ENCODE peak calls at places on chromosomes 5 and 9, in nine cellular contexts. S, J, R, A, Y, L, E, B and G are unnamed samples.

GRCh38 chr5:132557425-132557805 is 638 bp downstream of the RAD50 start:
- DNase-seq in R (peak), L (no peak), J (peak), B (peak), S (peak), E (peak), Y (peak), A (peak), G (no peak)

GRCh38 chr5:111726986-111727385 is 30.0 kb downstream of the NREP start:
- DNase-seq in B (no peak), E (no peak), L (no peak), Y (no peak), A (no peak), J (no peak), R (no peak), S (no peak), G (no peak)

GRCh38 chr5:174235226-174235992 is 189.9 kb downstream of the NSG2 start:
- DNase-seq in B (no peak), Y (no peak), L (no peak), S (no peak), J (no peak), A (no peak), R (no peak), E (no peak), G (no peak)

GRCh38 chr9:12784461-12785250 is 9.8 kb downstream of the LURAP1L start:
- DNase-seq in L (no peak), A (no peak), E (no peak), B (peak), J (peak), S (peak), Y (peak), R (peak), G (no peak)

GRCh38 chr9:136726631-136727191 is 14.3 kb downstream of the DIPK1B start:
- DNase-seq in J (no peak), L (no peak), E (peak), R (no peak), Y (no peak), A (peak), B (peak), S (peak), G (no peak)

GRCh38 chr9:134607971-134608370 is 33.6 kb upstream of the COL5A1 start:
- DNase-seq in J (peak), E (no peak), A (no peak), B (no peak), R (no peak), Y (peak), S (no peak), L (no peak), G (no peak)

GRCh38 chr5:15993334-15993733 is 186.3 kb downstream of the MARCHF11 start:
- DNase-seq in R (no peak), E (no peak), B (peak), S (no peak), A (no peak), Y (no peak), L (no peak), J (no peak), G (no peak)

GRCh38 chr5:148740966-148741742 is 85.3 kb upstream of the ADRB2 start:
- DNase-seq in J (no peak), Y (no peak), E (no peak), A (no peak), L (no peak), B (peak), S (no peak), R (no peak), G (no peak)

GRCh38 chr5:8184455-8185063 is 315.6 kb downstream of the MTRR start:
- DNase-seq in Y (peak), L (no peak), S (peak), J (peak), A (no peak), B (peak), R (no peak), E (no peak), G (no peak)

GRCh38 chr9:134375430-134376385 is 49.5 kb downstream of the RXRA start:
- DNase-seq in Y (no peak), R (no peak), S (peak), E (no peak), A (no peak), L (peak), J (peak), B (peak), G (no peak)

GRCh38 chr5:38546691-38547146 is 9.7 kb downstream of the LIFR start:
- DNase-seq in L (no peak), S (no peak), A (no peak), Y (no peak), E (no peak), B (no peak), J (no peak), R (no peak), G (no peak)

GRCh38 chr5:154276932-154277331 is 86.4 kb downstream of the GALNT10 start:
- DNase-seq in Y (no peak), L (peak), R (peak), B (peak), A (no peak), J (peak), E (no peak), S (no peak), G (peak)

GRCh38 chr9:136644343-136644592 is 18.4 kb upstream of the EGFL7 start:
- DNase-seq in E (no peak), J (peak), Y (peak), S (peak), L (no peak), R (peak), B (peak), A (no peak), G (no peak)

GRCh38 chr9:127897194-127897692 is 2.2 kb downstream of the ST6GALNAC6 start:
- DNase-seq in A (peak), J (peak), S (peak), L (peak), R (peak), Y (peak), B (peak), E (no peak), G (no peak)

GRCh38 chr5:139810341-139811075 is 14.9 kb downstream of the PSD2 start:
- DNase-seq in J (no peak), E (no peak), A (peak), S (no peak), R (no peak), L (no peak), B (no peak), Y (no peak), G (no peak)

GRCh38 chr9:109963079-109963478 is 183.1 kb downstream of the PALM2AKAP2 start:
- DNase-seq in B (no peak), L (no peak), A (no peak), J (no peak), R (no peak), Y (no peak), S (no peak), E (no peak), G (no peak)

GRCh38 chr5:62208218-62208852 is 97.7 kb upstream of the KIF2A start:
- DNase-seq in S (no peak), E (no peak), J (no peak), A (no peak), L (no peak), R (no peak), B (peak), Y (no peak), G (no peak)

GRCh38 chr5:137448868-137449267 is 50.3 kb downstream of the SPOCK1 start:
- DNase-seq in Y (no peak), L (no peak), E (no peak), J (no peak), R (no peak), S (no peak), B (no peak), A (no peak), G (no peak)

GRCh38 chr9:136923881-136924280 is 20.7 kb downstream of the FBXW5 start:
- DNase-seq in A (no peak), Y (no peak), J (no peak), E (no peak), L (no peak), B (no peak), R (no peak), S (no peak), G (no peak)

GRCh38 chr5:97388794-97389193 is 205.7 kb upstream of the RIOK2 start:
- DNase-seq in B (no peak), S (no peak), R (no peak), J (no peak), L (no peak), Y (no peak), E (no peak), A (no peak), G (no peak)

GRCh38 chr9:126612329-126612812 is 1.4 kb upstream of the LMX1B start:
- DNase-seq in S (no peak), R (no peak), A (peak), Y (no peak), J (no peak), E (no peak), L (no peak), B (no peak), G (no peak)

GRCh38 chr9:114588671-114589526 is 1.3 kb downstream of the ATP6V1G1 start:
- DNase-seq in S (no peak), L (no peak), A (no peak), J (no peak), E (no peak), R (no peak), B (no peak), Y (no peak), G (no peak)

GRCh38 chr5:143154495-143155375 is 248.8 kb downstream of the NR3C1 start:
- DNase-seq in A (no peak), J (no peak), S (no peak), R (no peak), B (no peak), Y (no peak), E (no peak), L (no peak), G (no peak)

GRCh38 chr5:181207960-181208253 is 2.9 kb upstream of the TRIM7 start:
- DNase-seq in S (no peak), R (no peak), A (no peak), E (no peak), L (no peak), Y (no peak), B (no peak), J (no peak), G (no peak)

GRCh38 chr5:181205735-181206401 is 872 bp upstream of the TRIM7 start:
- DNase-seq in B (no peak), R (no peak), J (peak), L (no peak), Y (no peak), A (peak), S (peak), E (no peak), G (no peak)

GRCh38 chr5:181204561-181205401 is at the start of gene TRIM7:
- DNase-seq in Y (peak), B (peak), S (peak), J (peak), E (no peak), R (no peak), A (peak), L (no peak), G (no peak)

GRCh38 chr5:181205402-181205734 is 372 bp upstream of the TRIM7 start:
- DNase-seq in B (no peak), J (no peak), R (no peak), E (no peak), L (no peak), Y (no peak), S (no peak), A (no peak), G (no peak)

GRCh38 chr5:181207214-181207959 is 2.4 kb upstream of the TRIM7 start:
- DNase-seq in S (peak), Y (peak), E (no peak), J (peak), A (peak), B (peak), R (peak), L (peak), G (no peak)
- TF ChIP-seq POLR2A in S (no peak), Y (no peak), E (no peak), J (no peak), A (no peak), B (peak), R (no peak), L (no peak), G (no peak)

GRCh38 chr9:71630371-71630770 is 137.9 kb downstream of the CEMIP2 start:
- DNase-seq in L (no peak), B (no peak), E (no peak), S (no peak), Y (no peak), R (no peak), J (no peak), A (no peak), G (no peak)

GRCh38 chr9:71629816-71630215 is 138.5 kb downstream of the CEMIP2 start:
- DNase-seq in J (no peak), S (no peak), B (no peak), L (no peak), A (no peak), R (no peak), Y (no peak), E (no peak), G (no peak)

GRCh38 chr9:71627537-71627936 is 140.8 kb downstream of the CEMIP2 start:
- DNase-seq in B (no peak), R (no peak), E (no peak), A (no peak), Y (no peak), S (no peak), L (no peak), J (no peak), G (no peak)

GRCh38 chr9:71626395-71626794 is 141.9 kb downstream of the CEMIP2 start:
- DNase-seq in B (peak), Y (no peak), E (no peak), S (no peak), L (no peak), R (no peak), A (no peak), J (no peak), G (no peak)

GRCh38 chr9:71628247-71628646 is 140.1 kb downstream of the CEMIP2 start:
- DNase-seq in R (no peak), Y (no peak), A (no peak), S (no peak), E (no peak), J (no peak), B (no peak), L (no peak), G (no peak)
- TF ChIP-seq CTCF in R (no peak), Y (no peak), A (no peak), S (no peak), E (peak), J (peak), B (peak), L (no peak), G (no peak)

GRCh38 chr9:133370680-133371079 is 5.2 kb downstream of the SURF4 start:
- DNase-seq in J (no peak), A (no peak), L (no peak), B (no peak), Y (no peak), R (no peak), E (no peak), S (no peak), G (no peak)
- TF ChIP-seq POLR2A in J (no peak), A (no peak), L (no peak), B (no peak), Y (no peak), R (no peak), E (no peak), S (no peak), G (no peak)

GRCh38 chr9:37511006-37511714 is 25.4 kb downstream of the POLR1E start:
- DNase-seq in E (no peak), Y (no peak), R (no peak), J (no peak), S (peak), L (no peak), B (peak), A (peak), G (no peak)
- TF ChIP-seq CTCF in E (peak), Y (no peak), R (no peak), J (no peak), S (no peak), L (no peak), B (no peak), A (no peak), G (no peak)

DNA sequence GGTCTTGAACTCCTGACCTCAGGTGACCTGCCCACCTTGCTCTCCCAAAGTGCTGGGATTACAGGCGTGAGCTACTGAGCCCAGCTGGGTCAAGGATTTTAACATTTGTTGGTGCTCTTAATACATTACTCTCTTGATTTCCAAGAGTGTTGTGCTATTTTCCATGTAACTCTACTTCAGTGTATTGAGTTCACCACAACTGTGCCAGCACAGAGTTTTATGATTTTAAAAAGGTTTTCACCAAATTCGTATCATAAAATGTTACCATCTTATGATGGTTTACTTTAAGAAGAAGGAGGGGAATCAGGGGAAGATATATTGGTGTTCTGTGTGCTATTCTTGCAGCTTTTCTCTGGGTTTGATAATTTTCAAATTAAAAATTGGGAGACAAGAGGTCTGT is 6.6 kb upstream of the ADGRD2 start:
- DNase-seq in S (no peak), Y (no peak), B (no peak), A (no peak), J (no peak), L (no peak), E (no peak), R (no peak), G (no peak)
- TF ChIP-seq POLR2A in S (no peak), Y (no peak), B (no peak), A (no peak), J (no peak), L (no peak), E (no peak), R (no peak), G (no peak)

GRCh38 chr5:141430332-141431113 is at the start of gene PCDHGA12:
- DNase-seq in S (peak), B (peak), Y (no peak), A (no peak), R (no peak), L (peak), J (peak), E (peak), G (no peak)
- TF ChIP-seq CTCF in S (no peak), B (no peak), Y (no peak), A (no peak), R (no peak), L (peak), J (peak), E (peak), G (peak)

DNA sequence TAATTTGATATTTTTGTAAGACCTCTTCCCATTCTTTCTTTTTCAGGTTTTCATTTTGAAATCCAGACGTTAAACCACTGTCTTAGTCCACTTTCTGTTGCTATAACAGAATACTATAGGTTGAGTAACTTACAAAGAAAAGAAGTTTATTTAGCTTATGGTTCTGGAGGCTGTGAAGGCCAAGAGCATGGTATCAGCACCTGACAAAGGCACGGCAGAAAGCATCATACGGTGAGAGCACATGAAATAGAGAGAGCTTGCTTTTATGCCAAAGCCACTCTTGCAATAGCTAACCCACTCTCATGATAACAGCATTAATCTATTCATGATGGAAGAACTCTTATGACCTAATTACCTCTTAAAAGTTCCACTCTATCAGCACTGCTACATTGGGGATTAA is 255.6 kb upstream of the PDE4D start:
- DNase-seq in R (no peak), J (no peak), E (no peak), A (no peak), L (no peak), B (no peak), S (no peak), Y (no peak), G (no peak)
- TF ChIP-seq POLR2A in R (no peak), J (no peak), E (no peak), A (no peak), L (no peak), B (no peak), S (no peak), Y (no peak), G (no peak)

DNA sequence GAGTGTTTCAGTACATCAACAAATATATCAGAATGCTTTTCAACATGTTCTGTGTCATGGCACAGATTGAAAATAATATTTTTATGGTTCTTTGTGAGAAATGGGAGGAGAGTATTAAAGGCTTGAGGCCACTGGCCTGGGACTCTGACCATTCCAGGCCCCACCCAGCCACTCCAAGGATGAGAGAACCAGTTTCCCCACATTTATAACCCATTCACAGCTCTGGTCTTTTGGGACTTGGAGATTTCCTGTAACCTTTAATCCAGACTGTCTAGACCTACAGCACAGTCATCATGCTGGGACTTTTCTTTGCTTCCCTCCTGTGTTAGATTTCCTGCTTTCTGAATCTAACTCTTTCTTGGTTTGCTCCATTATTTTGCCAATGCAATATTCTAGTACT is 389.6 kb downstream of the KIAA0825 start:
- DNase-seq in R (no peak), J (no peak), Y (no peak), S (no peak), B (no peak), A (no peak), L (no peak), E (no peak), G (no peak)
- TF ChIP-seq CTCF in R (no peak), J (no peak), Y (no peak), S (no peak), B (no peak), A (no peak), L (no peak), E (no peak), G (no peak)